ENCODE peak calls at places on chromosomes 4 and X, in six cellular contexts. H is K562, G is GM12878, S is fibroblast of lung, D is GM23248, J is hepatocyte. A is an unnamed sample.
A peak's percentile ranks its signal among the peaks of the same experiment; 100 is the strongest.

GRCh38 chr4:126192506-126192905 is 877.8 kb downstream of the FAT4 start:
- DNase-seq in H (no peak), G (no peak), S (no peak), D (no peak), J (no peak), A (no peak)

GRCh38 chr4:158949094-158949493 is 153.8 kb upstream of the RAPGEF2 start:
- DNase-seq in H (no peak), G (no peak), S (peak; percentile 58), D (peak; percentile 56), J (no peak), A (no peak)

GRCh38 chrX:39470588-39471155 is 627.1 kb downstream of the BCOR start:
- DNase-seq in H (no peak), G (no peak), S (peak; percentile 74), D (peak; percentile 61), J (peak; percentile 74), A (no peak)

GRCh38 chrX:50704987-50705386 is 109.0 kb downstream of the SHROOM4 start:
- DNase-seq in H (no peak), G (no peak), S (no peak), D (peak; percentile 58), J (no peak), A (no peak)

GRCh38 chr4:174217273-174218126 is 66.0 kb downstream of the FBXO8 start:
- DNase-seq in H (no peak), G (no peak), S (peak; percentile 68), D (peak; percentile 56), J (peak; percentile 19), A (no peak)

GRCh38 chr4:38509551-38509950 is 154.4 kb upstream of the KLF3 start:
- DNase-seq in H (no peak), G (no peak), S (no peak), D (no peak), J (no peak), A (no peak)

GRCh38 chrX:109347618-109348017 is 134.3 kb downstream of the GUCY2F start:
- DNase-seq in H (no peak), G (no peak), S (peak; percentile 74), D (peak; percentile 53), J (peak; percentile 58), A (peak; percentile 1)

GRCh38 chrX:106263817-106264216 is 95.7 kb downstream of the PWWP3B start:
- DNase-seq in H (no peak), G (no peak), S (peak; percentile 56), D (no peak), J (no peak), A (no peak)

GRCh38 chrX:11117751-11118150 is 6.6 kb downstream of the HCCS start:
- DNase-seq in H (no peak), G (no peak), S (peak; percentile 42), D (peak; percentile 44), J (no peak), A (no peak)

GRCh38 chrX:102658551-102658950 is 7.3 kb downstream of the GPRASP1 start:
- DNase-seq in H (no peak), G (no peak), S (no peak), D (peak; percentile 8), J (peak; percentile 14), A (no peak)

GRCh38 chr4:149409186-149410056 is 406.2 kb downstream of the IQCM start:
- DNase-seq in H (no peak), G (no peak), S (peak; percentile 95), D (peak; percentile 92), J (no peak), A (peak; percentile 44)

GRCh38 chrX:42384956-42385355 is 393.0 kb downstream of the PPP1R2C start:
- DNase-seq in H (no peak), G (no peak), S (no peak), D (no peak), J (no peak), A (peak; percentile 13)

GRCh38 chrX:13669246-13669689 is 16.3 kb downstream of the TCEANC start:
- DNase-seq in H (peak; percentile 49), G (peak; percentile 89), S (peak; percentile 96), D (peak; percentile 89), J (peak; percentile 87), A (peak; percentile 68)

GRCh38 chr4:57943672-57944071 is 833.5 kb upstream of the IGFBP7 start:
- DNase-seq in H (no peak), G (no peak), S (no peak), D (no peak), J (no peak), A (no peak)

DNA sequence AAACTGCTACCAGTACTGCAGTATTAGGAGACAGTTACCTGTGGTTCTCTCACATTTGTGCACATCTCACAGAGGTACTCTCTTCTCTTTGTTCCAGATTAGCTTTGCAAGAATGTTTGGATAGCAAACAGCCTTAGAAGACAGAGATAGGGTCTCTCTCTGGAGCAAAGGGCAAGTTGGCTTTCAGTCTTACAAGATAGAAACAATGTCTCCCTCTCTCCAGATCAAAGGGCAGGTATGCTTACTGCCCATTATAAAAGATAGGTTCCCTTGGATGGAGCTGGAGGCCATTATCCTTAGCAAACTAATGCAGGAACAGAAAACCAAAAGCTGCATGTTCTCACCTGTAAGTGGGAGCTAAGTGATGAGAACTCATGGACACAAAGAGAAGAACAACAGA is 50.2 kb upstream of the KIT start:
- DNase-seq in H (no peak), G (no peak), S (no peak), D (no peak), J (no peak), A (no peak)
- H3K27me3 ChIP-seq in H (no peaks in the 10 kb centered on the region), G (no peaks in the 10 kb centered on the region), S (no peaks in the 10 kb centered on the region), D (no peaks in the 10 kb centered on the region), J (no peaks in the 10 kb centered on the region), A (no peaks in the 10 kb centered on the region)

DNA sequence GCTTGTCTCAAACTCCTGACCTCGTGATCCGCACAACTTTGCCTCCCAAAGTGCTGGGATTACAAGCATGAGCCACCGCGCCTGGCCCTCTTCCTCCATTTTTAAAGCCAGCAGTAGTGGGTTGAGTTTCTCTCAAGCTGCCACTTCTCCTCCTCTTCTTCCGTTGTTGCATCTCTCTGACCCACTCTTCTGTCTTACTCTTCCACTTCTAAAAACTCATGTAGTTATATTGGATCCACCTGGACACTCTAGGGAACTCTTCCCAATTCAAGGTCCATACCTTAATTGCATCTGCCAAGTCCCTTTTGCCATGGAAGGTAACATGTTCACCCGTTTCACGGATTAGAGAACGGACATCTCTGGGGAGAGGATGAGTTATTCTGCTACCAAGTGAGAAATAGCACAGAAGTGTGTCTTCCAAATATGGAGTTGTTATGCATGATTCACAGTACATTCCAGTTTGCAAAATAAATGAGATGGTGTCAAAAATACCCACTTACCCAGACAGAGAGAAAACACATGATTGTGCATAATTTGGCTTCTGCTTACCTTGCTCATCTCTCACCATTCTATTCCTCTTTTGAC is 51.8 kb downstream of the GBA3 start:
- DNase-seq in H (no peak), G (no peak), S (no peak), D (no peak), J (no peak), A (no peak)
- H3K79me2 ChIP-seq in H (no peaks in the 10 kb centered on the region), G (no peaks in the 10 kb centered on the region), S (no peaks in the 10 kb centered on the region), D (no peaks in the 10 kb centered on the region), J (no peaks in the 10 kb centered on the region), A (no peaks in the 10 kb centered on the region)

GRCh38 chrX:10041383-10041782 is 74.2 kb downstream of the CLDN34 start:
- DNase-seq in H (no peak), G (no peak), S (peak; percentile 79), D (peak; percentile 36), J (no peak), A (no peak)
- H3K4me2 ChIP-seq in H (no peak overlapping the region), G (no peak overlapping the region), S (no peak overlapping the region), D (no peak overlapping the region), J (no peak overlapping the region), A (no peak overlapping the region)

GRCh38 chr4:184819786-184820185 is 6.0 kb downstream of the ACSL1 start:
- DNase-seq in H (no peak), G (no peak), S (no peak), D (no peak), J (no peak), A (no peak)
- H3K27me3 ChIP-seq in H (no peaks in the 10 kb centered on the region), G (no peaks in the 10 kb centered on the region), S (no peaks in the 10 kb centered on the region), D (no peaks in the 10 kb centered on the region), J (no peaks in the 10 kb centered on the region), A (no peaks in the 10 kb centered on the region)

DNA sequence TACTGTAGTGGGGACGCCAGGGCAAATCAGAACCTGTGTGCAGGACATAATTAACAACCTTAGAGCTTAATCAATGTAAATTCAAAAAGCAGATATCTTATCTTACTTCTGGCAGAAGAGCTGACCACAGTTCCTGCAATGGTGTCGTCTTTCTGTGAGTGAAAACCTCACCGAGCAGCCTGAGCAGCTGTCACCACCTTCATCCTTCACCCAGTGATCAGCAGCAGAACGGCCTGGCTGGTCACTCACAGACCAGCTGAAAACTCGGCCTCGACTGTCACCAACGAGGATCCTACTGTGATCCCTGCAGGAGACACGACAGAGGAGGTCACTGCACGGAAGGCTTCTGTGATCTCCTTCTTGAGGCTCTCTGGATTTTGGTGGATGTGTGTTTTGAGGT is 94.2 kb downstream of the CDS1 start:
- DNase-seq in H (no peak), G (no peak), S (no peak), D (no peak), J (no peak), A (no peak)
- H3K79me2 ChIP-seq in H (no peaks in the 10 kb centered on the region), G (no peaks in the 10 kb centered on the region), S (no peaks in the 10 kb centered on the region), D (no peaks in the 10 kb centered on the region), J (no peaks in the 10 kb centered on the region), A (no peaks in the 10 kb centered on the region)

GRCh38 chr4:23904639-23905061 is 14.8 kb upstream of the PPARGC1A start:
- DNase-seq in H (no peak), G (no peak), S (peak; percentile 32), D (no peak), J (no peak), A (no peak)
- H3K4me2 ChIP-seq in H (no peak overlapping the region), G (no peak overlapping the region), S (no peak overlapping the region), D (no peak overlapping the region), J (no peak overlapping the region), A (peak overlapping the region; percentile 34)

GRCh38 chr4:100162027-100162685 is 28.1 kb downstream of the DDIT4L start:
- DNase-seq in H (no peak), G (peak; percentile 28), S (no peak), D (no peak), J (no peak), A (no peak)

GRCh38 chr4:100166297-100167034 is 23.8 kb downstream of the DDIT4L start:
- DNase-seq in H (no peak), G (no peak), S (no peak), D (no peak), J (no peak), A (no peak)

GRCh38 chr4:100165809-100166208 is 24.5 kb downstream of the DDIT4L start:
- DNase-seq in H (no peak), G (no peak), S (peak; percentile 34), D (no peak), J (no peak), A (no peak)

GRCh38 chr4:100168521-100168920 is 21.7 kb downstream of the DDIT4L start:
- DNase-seq in H (no peak), G (no peak), S (peak; percentile 40), D (peak; percentile 71), J (no peak), A (no peak)

GRCh38 chr4:100164808-100165760 is 25.2 kb downstream of the DDIT4L start:
- DNase-seq in H (no peak), G (no peak), S (no peak), D (no peak), J (no peak), A (no peak)
- H3K27me3 ChIP-seq in H (no peaks in the 10 kb centered on the region), G (no peaks in the 10 kb centered on the region), S (no peaks in the 10 kb centered on the region), D (no peaks in the 10 kb centered on the region), J (no peaks in the 10 kb centered on the region), A (no peaks in the 10 kb centered on the region)

A was measured in keratinocyte.